ENCODE peak calls at places on chromosomes 7 and 10, in nine cellular contexts. One of them, this sample, is unnamed.

GRCh38 chr10:118963341-118963740 is 66.2 kb upstream of the NANOS1 start:
- DNase-seq in right lobe of liver: no peak
- DNase-seq in uterus: no peak
- DNase-seq in prostate gland: no peak
- DNase-seq in heart left ventricle: no peak
- DNase-seq in HCT116: no peak
- DNase-seq in tibial nerve: no peak
- DNase-seq in ovary: no peak
- DNase-seq in stomach: no peak
- DNase-seq in this sample: no peak

GRCh38 chr10:60948871-60949270 is 4.9 kb upstream of the RHOBTB1 start:
- DNase-seq in stomach: no peak
- DNase-seq in tibial nerve: no peak
- DNase-seq in ovary: no peak
- DNase-seq in prostate gland: no peak
- DNase-seq in uterus: no peak
- DNase-seq in HCT116: no peak
- DNase-seq in heart left ventricle: no peak
- DNase-seq in right lobe of liver: no peak
- DNase-seq in this sample: no peak

GRCh38 chr10:72353028-72353962 is 1.4 kb downstream of the DNAJB12 start:
- DNase-seq in ovary: no peak
- DNase-seq in stomach: no peak
- DNase-seq in tibial nerve: no peak
- DNase-seq in heart left ventricle: no peak
- DNase-seq in HCT116: no peak
- DNase-seq in prostate gland: no peak
- DNase-seq in right lobe of liver: no peak
- DNase-seq in uterus: no peak
- DNase-seq in this sample: no peak

GRCh38 chr7:116706668-116707126 is 34.7 kb downstream of the MET start:
- DNase-seq in right lobe of liver: no peak
- DNase-seq in tibial nerve: no peak
- DNase-seq in HCT116: peak; percentile 81
- DNase-seq in prostate gland: no peak
- DNase-seq in ovary: no peak
- DNase-seq in heart left ventricle: no peak
- DNase-seq in uterus: no peak
- DNase-seq in stomach: no peak
- DNase-seq in this sample: no peak

GRCh38 chr7:108246227-108246837 is 116.2 kb upstream of the LAMB4 start:
- DNase-seq in right lobe of liver: no peak
- DNase-seq in stomach: peak; percentile 28
- DNase-seq in heart left ventricle: no peak
- DNase-seq in uterus: no peak
- DNase-seq in tibial nerve: no peak
- DNase-seq in ovary: no peak
- DNase-seq in prostate gland: no peak
- DNase-seq in HCT116: peak; percentile 61
- DNase-seq in this sample: no peak

GRCh38 chr7:37488163-37488759 is 39.6 kb upstream of the ELMO1 start:
- DNase-seq in heart left ventricle: no peak
- DNase-seq in ovary: no peak
- DNase-seq in stomach: no peak
- DNase-seq in HCT116: no peak
- DNase-seq in tibial nerve: no peak
- DNase-seq in right lobe of liver: no peak
- DNase-seq in uterus: no peak
- DNase-seq in prostate gland: no peak
- DNase-seq in this sample: no peak

GRCh38 chr10:19488592-19489280 is 327.5 kb upstream of the PLXDC2 start:
- DNase-seq in uterus: peak; percentile 35
- DNase-seq in prostate gland: no peak
- DNase-seq in tibial nerve: peak; percentile 14
- DNase-seq in right lobe of liver: peak; percentile 43
- DNase-seq in HCT116: no peak
- DNase-seq in ovary: peak; percentile 64
- DNase-seq in heart left ventricle: peak; percentile 41
- DNase-seq in stomach: no peak
- DNase-seq in this sample: no peak

GRCh38 chr10:11303671-11304170 is 286.0 kb downstream of the CELF2 start:
- DNase-seq in heart left ventricle: no peak
- DNase-seq in HCT116: no peak
- DNase-seq in tibial nerve: no peak
- DNase-seq in prostate gland: no peak
- DNase-seq in ovary: no peak
- DNase-seq in uterus: no peak
- DNase-seq in right lobe of liver: no peak
- DNase-seq in stomach: no peak
- DNase-seq in this sample: no peak

GRCh38 chr10:31819393-31819820 is 109.2 kb downstream of the ARHGAP12 start:
- DNase-seq in tibial nerve: peak; percentile 37
- DNase-seq in ovary: no peak
- DNase-seq in HCT116: no peak
- DNase-seq in uterus: peak; percentile 18
- DNase-seq in right lobe of liver: no peak
- DNase-seq in prostate gland: no peak
- DNase-seq in heart left ventricle: peak; percentile 39
- DNase-seq in stomach: no peak
- DNase-seq in this sample: no peak

GRCh38 chr7:117157121-117157870 is 165.6 kb downstream of the WNT2 start:
- DNase-seq in uterus: peak; percentile 37
- DNase-seq in tibial nerve: no peak
- DNase-seq in heart left ventricle: peak; percentile 63
- DNase-seq in prostate gland: no peak
- DNase-seq in HCT116: no peak
- DNase-seq in right lobe of liver: peak; percentile 70
- DNase-seq in ovary: peak; percentile 33
- DNase-seq in stomach: no peak
- DNase-seq in this sample: no peak

GRCh38 chr7:2710256-2710655 is 22.3 kb downstream of the AMZ1 start:
- DNase-seq in stomach: no peak
- DNase-seq in heart left ventricle: peak; percentile 23
- DNase-seq in uterus: no peak
- DNase-seq in ovary: no peak
- DNase-seq in tibial nerve: no peak
- DNase-seq in prostate gland: no peak
- DNase-seq in right lobe of liver: no peak
- DNase-seq in HCT116: no peak
- DNase-seq in this sample: no peak

GRCh38 chr10:59708816-59709471 is 706 bp downstream of the SLC16A9 start:
- DNase-seq in stomach: no peak
- DNase-seq in heart left ventricle: peak; percentile 34
- DNase-seq in tibial nerve: no peak
- DNase-seq in uterus: peak; percentile 42
- DNase-seq in prostate gland: peak; percentile 49
- DNase-seq in ovary: peak; percentile 44
- DNase-seq in right lobe of liver: peak; percentile 58
- DNase-seq in HCT116: no peak
- DNase-seq in this sample: no peak

GRCh38 chr10:9038146-9038714 is 983.7 kb downstream of the GATA3 start:
- DNase-seq in heart left ventricle: no peak
- DNase-seq in prostate gland: no peak
- DNase-seq in stomach: no peak
- DNase-seq in right lobe of liver: peak; percentile 55
- DNase-seq in HCT116: no peak
- DNase-seq in uterus: no peak
- DNase-seq in tibial nerve: no peak
- DNase-seq in ovary: no peak
- DNase-seq in this sample: no peak

GRCh38 chr10:21637795-21638194 is 103.8 kb downstream of the MLLT10 start:
- DNase-seq in uterus: no peak
- DNase-seq in HCT116: no peak
- DNase-seq in heart left ventricle: no peak
- DNase-seq in ovary: no peak
- DNase-seq in right lobe of liver: no peak
- DNase-seq in stomach: no peak
- DNase-seq in tibial nerve: no peak
- DNase-seq in prostate gland: no peak
- DNase-seq in this sample: no peak

GRCh38 chr10:26622891-26623290 is 74.6 kb upstream of the PDSS1 start:
- DNase-seq in right lobe of liver: no peak
- DNase-seq in ovary: no peak
- DNase-seq in HCT116: no peak
- DNase-seq in uterus: no peak
- DNase-seq in stomach: no peak
- DNase-seq in heart left ventricle: no peak
- DNase-seq in prostate gland: no peak
- DNase-seq in tibial nerve: no peak
- DNase-seq in this sample: no peak

GRCh38 chr10:87660484-87661133 is 931 bp downstream of the PAPSS2 start:
- DNase-seq in heart left ventricle: peak; percentile 47
- DNase-seq in right lobe of liver: no peak
- DNase-seq in uterus: peak; percentile 27
- DNase-seq in stomach: peak; percentile 40
- DNase-seq in HCT116: no peak
- DNase-seq in tibial nerve: no peak
- DNase-seq in ovary: peak; percentile 71
- DNase-seq in prostate gland: no peak
- DNase-seq in this sample: no peak

GRCh38 chr7:18037609-18038008 is 10.0 kb upstream of the PRPS1L1 start:
- DNase-seq in tibial nerve: no peak
- DNase-seq in ovary: no peak
- DNase-seq in uterus: no peak
- DNase-seq in heart left ventricle: no peak
- DNase-seq in prostate gland: no peak
- DNase-seq in HCT116: no peak
- DNase-seq in stomach: no peak
- DNase-seq in right lobe of liver: no peak
- DNase-seq in this sample: no peak

GRCh38 chr10:87918254-87918859 is 54.9 kb downstream of the PTEN start:
- DNase-seq in tibial nerve: no peak
- DNase-seq in heart left ventricle: no peak
- DNase-seq in prostate gland: no peak
- DNase-seq in stomach: no peak
- DNase-seq in HCT116: no peak
- DNase-seq in right lobe of liver: no peak
- DNase-seq in uterus: no peak
- DNase-seq in ovary: no peak
- DNase-seq in this sample: no peak

GRCh38 chr7:148234715-148235114 is 355.9 kb upstream of the C7orf33 start:
- DNase-seq in HCT116: no peak
- DNase-seq in right lobe of liver: no peak
- DNase-seq in stomach: no peak
- DNase-seq in heart left ventricle: no peak
- DNase-seq in uterus: no peak
- DNase-seq in tibial nerve: no peak
- DNase-seq in prostate gland: no peak
- DNase-seq in ovary: no peak
- DNase-seq in this sample: no peak
- H3K36me3 ChIP-seq in HCT116: no peaks in the 10 kb centered on the region
- H3K36me3 ChIP-seq in right lobe of liver: no peaks in the 10 kb centered on the region
- H3K36me3 ChIP-seq in stomach: no peaks in the 10 kb centered on the region
- H3K36me3 ChIP-seq in heart left ventricle: no peaks in the 10 kb centered on the region
- H3K36me3 ChIP-seq in uterus: no peaks in the 10 kb centered on the region
- H3K36me3 ChIP-seq in tibial nerve: no peaks in the 10 kb centered on the region
- H3K36me3 ChIP-seq in prostate gland: no peaks in the 10 kb centered on the region
- H3K36me3 ChIP-seq in ovary: no peaks in the 10 kb centered on the region
- H3K36me3 ChIP-seq in this sample: no peaks in the 10 kb centered on the region

GRCh38 chr10:69660296-69660695 is 30.2 kb downstream of the FAM241B start:
- DNase-seq in prostate gland: no peak
- DNase-seq in uterus: no peak
- DNase-seq in tibial nerve: no peak
- DNase-seq in HCT116: no peak
- DNase-seq in right lobe of liver: no peak
- DNase-seq in ovary: no peak
- DNase-seq in heart left ventricle: no peak
- DNase-seq in stomach: no peak
- DNase-seq in this sample: no peak
- H3K27ac ChIP-seq in prostate gland: no peak overlapping the region
- H3K27ac ChIP-seq in uterus: no peak overlapping the region
- H3K27ac ChIP-seq in tibial nerve: no peak overlapping the region
- H3K27ac ChIP-seq in HCT116: no peak overlapping the region
- H3K27ac ChIP-seq in right lobe of liver: no peak overlapping the region
- H3K27ac ChIP-seq in ovary: no peak overlapping the region
- H3K27ac ChIP-seq in heart left ventricle: no peak overlapping the region
- H3K27ac ChIP-seq in stomach: no peak overlapping the region
- H3K27ac ChIP-seq in this sample: no peak overlapping the region

GRCh38 chr7:121187222-121187621 is 141.6 kb upstream of the WNT16 start:
- DNase-seq in HCT116: no peak
- DNase-seq in heart left ventricle: no peak
- DNase-seq in prostate gland: no peak
- DNase-seq in tibial nerve: no peak
- DNase-seq in ovary: no peak
- DNase-seq in uterus: no peak
- DNase-seq in right lobe of liver: no peak
- DNase-seq in stomach: no peak
- DNase-seq in this sample: no peak

GRCh38 chr7:121187676-121188075 is 141.1 kb upstream of the WNT16 start:
- DNase-seq in ovary: no peak
- DNase-seq in uterus: no peak
- DNase-seq in HCT116: no peak
- DNase-seq in heart left ventricle: no peak
- DNase-seq in right lobe of liver: no peak
- DNase-seq in tibial nerve: no peak
- DNase-seq in stomach: no peak
- DNase-seq in prostate gland: no peak
- DNase-seq in this sample: no peak

GRCh38 chr7:121182902-121183301 is 145.9 kb upstream of the WNT16 start:
- DNase-seq in stomach: no peak
- DNase-seq in heart left ventricle: no peak
- DNase-seq in uterus: no peak
- DNase-seq in prostate gland: no peak
- DNase-seq in right lobe of liver: no peak
- DNase-seq in ovary: no peak
- DNase-seq in tibial nerve: no peak
- DNase-seq in HCT116: no peak
- DNase-seq in this sample: no peak

GRCh38 chr7:121182281-121182680 is 146.5 kb upstream of the WNT16 start:
- DNase-seq in HCT116: no peak
- DNase-seq in uterus: no peak
- DNase-seq in prostate gland: no peak
- DNase-seq in ovary: no peak
- DNase-seq in right lobe of liver: no peak
- DNase-seq in heart left ventricle: no peak
- DNase-seq in tibial nerve: no peak
- DNase-seq in stomach: no peak
- DNase-seq in this sample: no peak

GRCh38 chr7:121186746-121187145 is 142.1 kb upstream of the WNT16 start:
- DNase-seq in stomach: no peak
- DNase-seq in ovary: no peak
- DNase-seq in HCT116: no peak
- DNase-seq in prostate gland: no peak
- DNase-seq in heart left ventricle: no peak
- DNase-seq in right lobe of liver: no peak
- DNase-seq in tibial nerve: no peak
- DNase-seq in uterus: no peak
- DNase-seq in this sample: no peak
- TF ChIP-seq POLR2A in stomach: no peak
- TF ChIP-seq POLR2A in ovary: no peak
- TF ChIP-seq POLR2A in HCT116: no peak
- TF ChIP-seq POLR2A in prostate gland: no peak
- TF ChIP-seq POLR2A in heart left ventricle: no peak
- TF ChIP-seq POLR2A in right lobe of liver: no peak
- TF ChIP-seq POLR2A in tibial nerve: no peak
- TF ChIP-seq POLR2A in uterus: no peak
- TF ChIP-seq POLR2A in this sample: no peak

DNA sequence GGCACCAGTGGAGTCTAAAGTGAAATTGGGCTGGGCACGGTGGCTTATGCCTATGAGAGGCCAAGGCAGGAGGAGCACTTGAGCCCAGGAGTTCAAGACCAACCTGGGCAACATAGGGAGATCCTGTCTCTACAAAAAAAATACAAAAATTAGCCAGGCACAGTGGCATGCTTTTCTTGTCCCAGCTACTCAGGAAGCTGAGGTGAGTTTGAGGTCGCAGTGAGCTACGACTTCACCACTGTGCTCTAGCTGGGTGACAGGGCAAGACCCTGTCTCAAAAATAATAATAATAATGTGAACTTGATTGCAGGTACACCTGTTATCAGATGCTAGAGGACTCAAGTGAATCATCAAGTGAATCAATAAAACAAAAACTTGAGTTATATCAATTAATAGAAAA is 108.0 kb downstream of the BTAF1 start:
- DNase-seq in ovary: no peak
- DNase-seq in tibial nerve: no peak
- DNase-seq in right lobe of liver: no peak
- DNase-seq in heart left ventricle: no peak
- DNase-seq in prostate gland: no peak
- DNase-seq in HCT116: no peak
- DNase-seq in stomach: no peak
- DNase-seq in uterus: no peak
- DNase-seq in this sample: no peak
- H3K36me3 ChIP-seq in ovary: no peaks in the 10 kb centered on the region
- H3K36me3 ChIP-seq in tibial nerve: peaks cover 4% of the 10 kb centered on the region
- H3K36me3 ChIP-seq in right lobe of liver: peaks cover 13% of the 10 kb centered on the region
- H3K36me3 ChIP-seq in heart left ventricle: peaks cover 43% of the 10 kb centered on the region
- H3K36me3 ChIP-seq in prostate gland: no peaks in the 10 kb centered on the region
- H3K36me3 ChIP-seq in HCT116: peaks cover 27% of the 10 kb centered on the region
- H3K36me3 ChIP-seq in stomach: peaks cover 17% of the 10 kb centered on the region
- H3K36me3 ChIP-seq in uterus: peaks cover 3% of the 10 kb centered on the region
- H3K36me3 ChIP-seq in this sample: peaks cover 82% of the 10 kb centered on the region